ENCODE peak calls at places on chromosomes 3 and 15, in eight cellular contexts. T, W, K, N, V, M, Y and A are unnamed samples.

GRCh38 chr3:54198556-54198955 is 76.2 kb downstream of the CACNA2D3 start:
- DNase-seq in T (no peak), W (no peak), K (no peak), N (no peak), V (no peak), M (no peak), Y (no peak), A (no peak)

GRCh38 chr15:82140859-82141258 is 95.0 kb upstream of the MEX3B start:
- DNase-seq in T (no peak), W (no peak), K (no peak), N (no peak), V (no peak), M (no peak), Y (no peak), A (no peak)

GRCh38 chr3:57151021-57151449 is 14.1 kb downstream of the IL17RD start:
- DNase-seq in T (no peak), W (no peak), K (no peak), N (no peak), V (no peak), M (no peak), Y (no peak), A (no peak)

GRCh38 chr3:193884652-193885051 is 251.3 kb upstream of the HES1 start:
- DNase-seq in T (no peak), W (no peak), K (peak), N (no peak), V (no peak), M (no peak), Y (no peak), A (no peak)

GRCh38 chr15:65824941-65825544 is 33.0 kb upstream of the DENND4A start:
- DNase-seq in T (peak), W (no peak), K (no peak), N (no peak), V (no peak), M (no peak), Y (peak), A (peak)

GRCh38 chr3:72818915-72819314 is 29.3 kb downstream of the SHQ1 start:
- DNase-seq in T (peak), W (no peak), K (no peak), N (no peak), V (no peak), M (no peak), Y (no peak), A (no peak)

GRCh38 chr15:52790941-52791751 is 1.0 kb upstream of the ONECUT1 start:
- DNase-seq in T (peak), W (no peak), K (no peak), N (no peak), V (no peak), M (no peak), Y (no peak), A (peak)

GRCh38 chr3:16270855-16271254 is 5.8 kb downstream of the OXNAD1 start:
- DNase-seq in T (no peak), W (no peak), K (no peak), N (no peak), V (no peak), M (no peak), Y (no peak), A (no peak)

GRCh38 chr15:69253156-69253555 is 45.6 kb upstream of the PAQR5 start:
- DNase-seq in T (no peak), W (peak), K (no peak), N (peak), V (peak), M (no peak), Y (no peak), A (no peak)

GRCh38 chr15:55526559-55527036 is 18.6 kb upstream of the DNAAF4 start:
- DNase-seq in T (peak), W (no peak), K (no peak), N (no peak), V (peak), M (peak), Y (no peak), A (no peak)

GRCh38 chr3:73431136-73431933 is 193.4 kb downstream of the PDZRN3 start:
- DNase-seq in T (no peak), W (no peak), K (no peak), N (no peak), V (no peak), M (no peak), Y (no peak), A (no peak)

GRCh38 chr3:190323241-190323617 is 983 bp upstream of the CLDN1 start:
- DNase-seq in T (peak), W (peak), K (no peak), N (no peak), V (no peak), M (no peak), Y (no peak), A (no peak)

GRCh38 chr15:74988007-74988800 is 7.2 kb upstream of the SCAMP5 start:
- DNase-seq in T (peak), W (peak), K (peak), N (no peak), V (peak), M (peak), Y (no peak), A (no peak)

GRCh38 chr15:96321422-96322391 is 8.8 kb upstream of the NR2F2 start:
- DNase-seq in T (no peak), W (no peak), K (no peak), N (no peak), V (no peak), M (no peak), Y (no peak), A (no peak)

GRCh38 chr15:70826634-70827033 is 27.3 kb downstream of the LARP6 start:
- DNase-seq in T (peak), W (peak), K (peak), N (no peak), V (peak), M (no peak), Y (no peak), A (peak)

GRCh38 chr15:91271565-91272153 is 171.6 kb downstream of the SV2B start:
- DNase-seq in T (peak), W (no peak), K (peak), N (no peak), V (peak), M (peak), Y (peak), A (no peak)

GRCh38 chr3:167684389-167684993 is 30.7 kb upstream of the WDR49 start:
- DNase-seq in T (peak), W (no peak), K (no peak), N (no peak), V (peak), M (peak), Y (peak), A (no peak)

GRCh38 chr3:152267831-152268500 is 763 bp upstream of the MBNL1 start:
- DNase-seq in T (no peak), W (no peak), K (no peak), N (no peak), V (no peak), M (no peak), Y (no peak), A (no peak)

GRCh38 chr3:8972614-8973013 is 9.3 kb upstream of the RAD18 start:
- DNase-seq in T (no peak), W (no peak), K (no peak), N (no peak), V (no peak), M (no peak), Y (no peak), A (no peak)

GRCh38 chr3:99721633-99722007 is 83.2 kb downstream of the COL8A1 start:
- DNase-seq in T (no peak), W (no peak), K (no peak), N (no peak), V (no peak), M (no peak), Y (no peak), A (no peak)

GRCh38 chr3:135982404-135982761 is 16.9 kb downstream of the PPP2R3A start:
- DNase-seq in T (no peak), W (no peak), K (no peak), N (no peak), V (no peak), M (no peak), Y (no peak), A (no peak)

GRCh38 chr3:44893097-44893496 is 18.7 kb downstream of the TGM4 start:
- DNase-seq in T (no peak), W (no peak), K (no peak), N (no peak), V (no peak), M (no peak), Y (no peak), A (no peak)

GRCh38 chr3:27507515-27508266 is 23.5 kb upstream of the SLC4A7 start:
- DNase-seq in T (peak), W (no peak), K (no peak), N (no peak), V (no peak), M (no peak), Y (no peak), A (peak)

GRCh38 chr15:98155356-98155755 is 194.9 kb downstream of the ARRDC4 start:
- DNase-seq in T (no peak), W (no peak), K (no peak), N (no peak), V (no peak), M (no peak), Y (no peak), A (no peak)

GRCh38 chr3:24135280-24135679 is 190.2 kb downstream of the NR1D2 start:
- DNase-seq in T (no peak), W (peak), K (no peak), N (no peak), V (no peak), M (no peak), Y (peak), A (no peak)

GRCh38 chr3:58026598-58026997 is 18.4 kb downstream of the FLNB start:
- DNase-seq in T (no peak), W (no peak), K (no peak), N (no peak), V (no peak), M (no peak), Y (no peak), A (no peak)

GRCh38 chr3:154334973-154335420 is 10.7 kb upstream of the DHX36 start:
- DNase-seq in T (no peak), W (no peak), K (no peak), N (no peak), V (peak), M (peak), Y (no peak), A (no peak)

GRCh38 chr15:67127334-67127664 is 61.9 kb downstream of the SMAD3 start:
- DNase-seq in T (no peak), W (no peak), K (peak), N (no peak), V (peak), M (no peak), Y (no peak), A (no peak)

GRCh38 chr15:67126551-67127333 is 61.3 kb downstream of the SMAD3 start:
- DNase-seq in T (peak), W (no peak), K (no peak), N (no peak), V (no peak), M (no peak), Y (no peak), A (no peak)

GRCh38 chr15:67125589-67126502 is 60.4 kb downstream of the SMAD3 start:
- DNase-seq in T (peak), W (peak), K (no peak), N (peak), V (peak), M (no peak), Y (peak), A (peak)

GRCh38 chr15:67124111-67124510 is 58.7 kb downstream of the SMAD3 start:
- DNase-seq in T (no peak), W (no peak), K (no peak), N (no peak), V (no peak), M (no peak), Y (no peak), A (no peak)

GRCh38 chr15:67124911-67125588 is 59.6 kb downstream of the SMAD3 start:
- DNase-seq in T (no peak), W (no peak), K (no peak), N (no peak), V (peak), M (no peak), Y (no peak), A (no peak)
- H3K27ac ChIP-seq in T (peak), W (no peak), K (peak), N (peak), V (peak), M (peak), Y (peak), A (peak)

DNA sequence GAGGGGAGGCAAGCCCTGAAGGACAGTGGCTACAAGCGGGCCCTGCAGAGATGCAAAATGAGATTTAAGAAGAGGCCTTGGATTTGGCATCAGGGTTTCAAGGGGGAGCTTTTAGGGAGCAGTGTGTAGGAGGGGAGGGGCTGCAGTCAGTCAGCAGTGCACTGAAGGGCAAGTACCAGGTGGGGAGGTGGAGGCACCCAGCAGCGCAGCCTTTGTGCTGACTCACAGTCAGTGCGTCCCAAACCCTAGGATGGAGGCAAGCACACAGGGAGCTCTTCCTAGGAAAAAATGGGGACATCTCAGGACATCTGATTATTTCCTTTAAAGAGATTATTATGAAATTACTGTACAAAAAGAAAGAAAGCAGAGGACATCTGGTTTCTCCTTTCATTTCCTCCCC is 80.0 kb downstream of the AAGAB start:
- DNase-seq in T (no peak), W (no peak), K (no peak), N (no peak), V (no peak), M (no peak), Y (no peak), A (no peak)
- H3K4me3 ChIP-seq in T (no peak), W (no peak), K (no peak), N (no peak), V (no peak), M (no peak), Y (no peak), A (no peak)

GRCh38 chr15:76973906-76974305 is 21.0 kb upstream of the PSTPIP1 start:
- DNase-seq in T (no peak), W (no peak), K (no peak), N (no peak), V (no peak), M (no peak), Y (no peak), A (no peak)
- H3K27ac ChIP-seq in T (no peak), W (no peak), K (no peak), N (no peak), V (no peak), M (no peak), Y (no peak), A (no peak)

GRCh38 chr3:4509043-4509442 is 15.9 kb downstream of the ITPR1 start:
- DNase-seq in T (no peak), W (no peak), K (no peak), N (no peak), V (no peak), M (no peak), Y (no peak), A (no peak)

GRCh38 chr3:4505688-4506558 is 12.8 kb downstream of the ITPR1 start:
- DNase-seq in T (no peak), W (no peak), K (no peak), N (no peak), V (no peak), M (no peak), Y (no peak), A (no peak)

GRCh38 chr3:4508048-4508981 is 15.2 kb downstream of the ITPR1 start:
- DNase-seq in T (no peak), W (no peak), K (no peak), N (no peak), V (no peak), M (no peak), Y (no peak), A (no peak)

GRCh38 chr3:4506559-4507009 is 13.4 kb downstream of the ITPR1 start:
- DNase-seq in T (no peak), W (no peak), K (no peak), N (no peak), V (no peak), M (no peak), Y (no peak), A (no peak)

DNA sequence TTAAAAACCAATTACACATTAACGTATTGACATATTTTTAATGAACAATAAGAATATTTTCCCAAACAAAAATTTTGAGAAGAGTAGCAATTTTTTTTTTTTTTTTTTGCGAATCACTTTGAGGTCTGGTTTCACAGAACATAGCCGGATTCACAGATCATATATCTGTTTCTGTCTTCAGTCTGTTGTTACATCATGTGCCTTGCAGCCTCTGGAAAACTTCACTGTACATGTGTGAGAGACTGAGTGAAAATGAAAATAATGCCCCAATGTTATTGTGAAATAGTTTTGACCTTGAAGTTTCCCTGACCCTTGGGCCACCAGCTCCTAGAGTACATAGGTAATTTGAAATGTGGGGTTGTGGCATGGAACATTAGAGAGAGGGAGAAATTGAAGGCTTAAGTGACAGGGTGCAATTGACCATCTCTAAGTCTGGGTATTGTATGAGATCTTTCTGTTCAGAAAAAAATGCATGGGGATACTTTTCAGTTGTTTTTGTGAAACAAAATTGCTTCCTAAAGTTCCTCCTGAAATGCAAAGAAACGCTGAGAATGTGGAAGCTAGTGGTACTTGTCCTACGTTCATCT is 14.0 kb downstream of the ITPR1 start:
- DNase-seq in T (no peak), W (no peak), K (no peak), N (no peak), V (no peak), M (no peak), Y (no peak), A (no peak)
- H3K4me3 ChIP-seq in T (no peak), W (no peak), K (no peak), N (no peak), V (no peak), M (no peak), Y (no peak), A (no peak)

DNA sequence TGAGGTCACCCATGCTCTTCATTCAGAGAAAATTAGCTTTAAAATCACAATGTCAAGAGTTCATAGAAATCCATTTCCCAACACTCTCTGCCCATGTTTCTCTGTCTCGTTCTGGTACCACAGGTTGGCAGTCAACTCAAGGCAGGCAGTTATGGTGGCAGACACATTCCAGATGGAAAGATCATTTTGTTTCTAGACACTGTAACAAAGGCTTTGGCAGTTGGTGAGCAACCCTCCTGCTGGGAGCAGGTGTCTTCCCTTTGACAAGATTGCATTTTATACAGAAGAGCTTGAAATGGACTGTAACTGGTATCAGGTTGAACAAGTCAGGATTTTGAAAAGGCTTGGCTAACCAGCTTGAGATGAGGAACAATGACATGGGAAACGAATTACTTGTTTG is 169.9 kb downstream of the SEMA6D start:
- DNase-seq in T (no peak), W (no peak), K (no peak), N (no peak), V (no peak), M (no peak), Y (no peak), A (no peak)
- H3K27ac ChIP-seq in T (no peak), W (no peak), K (no peak), N (no peak), V (no peak), M (no peak), Y (no peak), A (no peak)

GRCh38 chr3:128487813-128488635 is 5.0 kb downstream of the GATA2 start:
- DNase-seq in T (peak), W (peak), K (peak), N (peak), V (peak), M (no peak), Y (peak), A (peak)
- H3K4me3 ChIP-seq in T (peak), W (peak), K (peak), N (peak), V (peak), M (peak), Y (peak), A (peak)

GRCh38 chr3:131242201-131242600 is 139.4 kb upstream of the NUDT16 start:
- DNase-seq in T (no peak), W (no peak), K (no peak), N (no peak), V (no peak), M (no peak), Y (no peak), A (no peak)

GRCh38 chr3:131233900-131234667 is 147.5 kb upstream of the NUDT16 start:
- DNase-seq in T (no peak), W (no peak), K (no peak), N (no peak), V (no peak), M (no peak), Y (no peak), A (no peak)

GRCh38 chr3:131232711-131233267 is 148.8 kb upstream of the NUDT16 start:
- DNase-seq in T (no peak), W (no peak), K (no peak), N (no peak), V (no peak), M (no peak), Y (no peak), A (no peak)

GRCh38 chr3:131239250-131239649 is 142.3 kb upstream of the NUDT16 start:
- DNase-seq in T (no peak), W (no peak), K (no peak), N (no peak), V (no peak), M (no peak), Y (no peak), A (no peak)

DNA sequence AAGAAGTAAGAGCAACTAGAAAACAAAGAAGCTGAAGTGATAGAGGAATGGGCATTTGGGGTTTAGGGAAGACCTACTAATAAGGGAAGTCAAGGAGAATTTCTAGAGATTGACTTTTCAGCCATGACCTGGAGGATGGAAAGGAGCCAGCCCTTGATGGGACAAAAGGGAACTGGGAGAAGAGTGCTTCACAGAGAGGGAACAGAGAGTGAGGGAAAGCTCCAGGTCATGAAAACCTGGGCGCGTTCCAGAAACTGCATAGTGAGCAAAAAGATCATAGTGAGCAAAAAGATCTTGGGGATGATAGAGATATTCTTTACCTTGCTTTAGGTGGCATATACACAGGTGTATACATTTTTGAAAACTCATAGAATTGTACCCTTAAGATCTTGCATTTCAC is 143.1 kb upstream of the NUDT16 start:
- DNase-seq in T (no peak), W (no peak), K (no peak), N (no peak), V (no peak), M (no peak), Y (no peak), A (no peak)
- H3K27ac ChIP-seq in T (no peak), W (no peak), K (no peak), N (no peak), V (no peak), M (no peak), Y (no peak), A (no peak)

GRCh38 chr3:178916223-178916622 is 155.4 kb downstream of the ZMAT3 start:
- DNase-seq in T (no peak), W (no peak), K (no peak), N (no peak), V (no peak), M (no peak), Y (no peak), A (no peak)
- H3K4me3 ChIP-seq in T (no peak), W (no peak), K (no peak), N (no peak), V (no peak), M (no peak), Y (no peak), A (no peak)

DNA sequence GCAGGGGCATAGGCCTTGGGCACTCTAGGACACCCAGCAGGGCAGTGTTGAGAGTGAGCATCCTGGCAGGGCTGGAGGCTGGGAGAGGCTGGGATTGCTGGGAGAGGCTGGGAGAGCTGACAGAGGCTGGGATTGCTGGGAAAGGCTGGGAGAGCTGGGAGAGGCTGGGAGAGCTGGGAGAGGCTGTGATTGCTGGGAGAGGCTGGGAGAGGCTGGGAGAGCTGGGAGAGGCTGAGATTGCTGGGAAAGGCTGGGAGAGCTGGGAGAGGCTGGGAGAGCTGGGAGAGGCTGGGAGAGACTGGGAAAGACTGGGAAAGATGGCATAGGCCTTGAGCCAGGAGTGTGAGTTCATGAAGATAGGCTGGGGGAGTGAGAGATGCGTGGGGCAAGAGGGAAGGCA is 77.8 kb downstream of the MESD start:
- DNase-seq in T (no peak), W (no peak), K (peak), N (no peak), V (no peak), M (no peak), Y (no peak), A (no peak)
- H3K27ac ChIP-seq in T (no peak), W (no peak), K (no peak), N (no peak), V (no peak), M (no peak), Y (no peak), A (no peak)